ENCODE peak calls at places on chromosomes 16 and 17, in five cellular contexts. U is A549; T is CD8-positive, alpha-beta T cell; B is ovary; F is cardiac muscle cell. Z is an unnamed sample. For H3K4me1, the result is how much of the 10 kb centered on the place peaks cover.

GRCh38 chr17:37570527-37571093 is 38.6 kb downstream of the SYNRG start:
- DNase-seq in U (peak), T (peak), B (no peak), F (peak), Z (peak)

GRCh38 chr17:34797724-34798123 is 163.5 kb downstream of the CCT6B start:
- DNase-seq in U (peak), T (peak), B (no peak), F (peak), Z (peak)

GRCh38 chr16:86510465-86511261 is at the start of gene FOXF1:
- DNase-seq in U (no peak), T (no peak), B (no peak), F (no peak), Z (no peak)

GRCh38 chr17:79342376-79342775 is 267.8 kb downstream of the ENGASE start:
- DNase-seq in U (no peak), T (no peak), B (no peak), F (no peak), Z (no peak)

GRCh38 chr17:34842235-34842634 is 119.0 kb downstream of the CCT6B start:
- DNase-seq in U (no peak), T (no peak), B (no peak), F (no peak), Z (no peak)

GRCh38 chr17:13597723-13598347 is 3.9 kb downstream of the HS3ST3A1 start:
- DNase-seq in U (peak), T (peak), B (no peak), F (peak), Z (peak)

GRCh38 chr16:28935924-28936783 is 4.4 kb downstream of the CD19 start:
- DNase-seq in U (peak), T (peak), B (peak), F (peak), Z (peak)

GRCh38 chr17:63573634-63574033 is 23.4 kb downstream of the DCAF7 start:
- DNase-seq in U (peak), T (no peak), B (no peak), F (no peak), Z (no peak)

GRCh38 chr16:30131869-30132475 is 9.0 kb upstream of the MAPK3 start:
- DNase-seq in U (no peak), T (no peak), B (no peak), F (no peak), Z (no peak)

GRCh38 chr16:1430214-1430758 is 592 bp upstream of the PERCC1 start:
- DNase-seq in U (no peak), T (no peak), B (no peak), F (no peak), Z (no peak)

GRCh38 chr17:80663783-80664206 is 119.2 kb downstream of the RPTOR start:
- DNase-seq in U (no peak), T (peak), B (peak), F (no peak), Z (peak)

GRCh38 chr16:52727878-52728277 is 180.9 kb upstream of the TOX3 start:
- DNase-seq in U (no peak), T (no peak), B (no peak), F (no peak), Z (no peak)

GRCh38 chr17:38560503-38561318 is 45.0 kb downstream of the SRCIN1 start:
- DNase-seq in U (no peak), T (no peak), B (no peak), F (peak), Z (no peak)

GRCh38 chr17:31418773-31419350 is 27.4 kb downstream of the RAB11FIP4 start:
- DNase-seq in U (no peak), T (no peak), B (no peak), F (no peak), Z (no peak)

DNA sequence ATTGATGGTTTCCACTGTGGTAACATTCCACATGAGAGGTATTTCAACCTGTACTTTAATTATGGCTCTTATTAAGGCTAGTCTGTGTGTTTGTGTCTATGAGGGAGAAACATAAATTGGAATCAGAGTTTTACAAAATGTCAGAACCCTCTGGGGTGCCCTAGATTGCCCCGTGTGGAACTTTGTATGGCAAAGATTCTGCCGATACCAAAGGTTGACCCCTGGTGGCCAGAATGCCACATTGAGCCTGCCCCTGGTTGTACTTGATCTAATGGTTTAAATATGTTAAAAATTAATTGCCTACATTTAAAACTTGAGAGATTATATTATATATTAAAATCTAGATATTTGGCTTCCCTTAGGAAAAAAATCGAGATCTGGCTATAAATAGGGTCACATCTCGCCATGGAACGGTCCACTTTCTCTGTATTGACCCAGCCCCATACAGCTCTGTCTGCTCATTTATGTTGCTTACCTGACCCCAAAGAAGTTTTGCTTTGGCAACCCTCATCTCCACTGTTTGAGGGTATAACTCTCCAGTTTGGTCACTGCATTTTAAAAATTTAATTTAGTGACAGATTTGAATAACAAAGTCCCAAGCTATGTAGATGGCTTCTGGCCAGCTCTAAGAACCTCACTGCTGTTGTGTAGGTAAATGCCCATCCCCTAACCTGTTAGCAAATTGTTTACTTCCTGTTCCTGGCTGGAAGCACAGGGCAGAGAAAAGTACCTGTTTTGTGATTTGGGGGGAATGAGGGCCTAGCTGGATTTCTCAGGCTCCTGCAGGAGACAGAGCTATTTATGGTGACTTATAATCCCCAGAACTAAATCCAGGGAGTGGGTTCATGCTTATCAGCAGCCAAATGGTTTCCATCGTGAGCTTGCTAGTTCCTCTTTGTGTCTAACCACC is 95.0 kb downstream of the PLCG2 start:
- DNase-seq in U (peak), T (peak), B (peak), F (peak), Z (peak)
- H3K27ac ChIP-seq in U (no peak), T (no peak), B (no peak), F (no peak), Z (no peak)

DNA sequence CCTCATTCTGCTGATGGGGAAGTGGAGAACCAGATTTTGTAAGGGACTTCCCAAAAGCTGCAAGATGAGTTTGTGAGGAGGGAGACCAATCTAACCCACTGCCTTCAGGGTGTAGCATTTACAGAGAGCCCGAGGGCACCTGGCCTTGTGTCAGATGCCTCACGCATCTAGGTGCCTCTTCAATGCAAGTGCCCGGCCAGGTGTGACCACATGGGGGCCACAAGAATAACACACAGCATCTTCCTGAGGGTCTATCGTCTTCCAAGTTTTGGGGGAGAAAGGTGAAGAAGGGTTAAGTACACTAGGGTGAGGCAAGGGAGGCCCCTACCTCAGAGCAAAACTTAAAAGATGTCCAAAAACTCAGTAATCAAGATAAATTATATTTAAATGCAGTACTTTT is 401.7 kb upstream of the CDH5 start:
- DNase-seq in U (no peak), T (no peak), B (no peak), F (no peak), Z (no peak)
- TF ChIP-seq CTCF in U (no peak), T (no peak), B (no peak), F (no peak), Z (no peak)

GRCh38 chr17:21209511-21210175 is 4.3 kb downstream of the TMEM11 start:
- DNase-seq in U (no peak), T (no peak), B (no peak), F (no peak), Z (no peak)
- H3K4me1 ChIP-seq in U (under half), T (under half), B (under half), F (under half), Z (under half)

DNA sequence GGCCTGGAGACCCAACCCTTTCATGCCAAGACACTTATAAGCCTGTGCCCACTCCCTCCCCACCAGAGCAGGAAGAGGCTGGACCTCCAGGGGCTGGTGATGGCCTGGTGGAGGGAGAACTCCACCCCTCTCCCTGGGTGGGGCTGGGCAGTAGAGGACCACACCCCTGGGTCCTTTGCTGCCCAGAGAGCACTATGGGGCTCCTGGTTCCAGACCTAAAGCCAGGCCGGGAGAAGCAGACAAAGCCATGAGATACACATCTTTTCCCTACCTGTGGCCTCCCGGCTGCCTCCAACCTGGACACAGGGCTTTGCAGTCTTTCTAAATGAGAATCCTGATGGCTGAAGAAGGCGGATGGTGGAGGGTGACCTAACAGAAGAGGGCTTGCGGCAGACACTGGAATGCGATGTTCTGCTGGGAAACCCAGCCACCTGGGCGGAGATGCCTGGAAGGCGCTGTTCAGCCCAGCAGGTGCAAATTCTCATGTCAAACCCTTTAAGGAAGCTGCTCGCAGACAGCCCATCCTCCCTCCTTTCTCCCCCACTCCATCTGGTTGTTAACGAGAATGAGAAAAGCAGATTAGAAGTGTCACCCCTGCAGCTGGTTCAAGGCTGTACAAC is 43.9 kb upstream of the KIFC3 start:
- DNase-seq in U (no peak), T (no peak), B (peak), F (no peak), Z (no peak)
- H3K27ac ChIP-seq in U (peak), T (no peak), B (no peak), F (no peak), Z (no peak)

Z was measured in adrenal gland.